ENCODE peak calls at places on chromosomes 16 and 17, in seven cellular contexts. X is HepG2, M is K562, B is GM12878, H is HCT116, Q is SK-N-SH, C is H1. T is an unnamed sample.

GRCh38 chr17:78409191-78409621 is 30.8 kb downstream of the PGS1 start:
- DNase-seq in Q (no peak), B (no peak), M (no peak), H (no peak), X (no peak), C (no peak), T (no peak)

GRCh38 chr17:71970312-71970711 is 150.5 kb upstream of the SOX9 start:
- DNase-seq in M (no peak), H (no peak), Q (no peak), X (no peak), B (no peak), C (no peak), T (no peak)

GRCh38 chr16:63596716-63597115 is 1525.1 kb downstream of the CDH11 start:
- DNase-seq in C (no peak), H (no peak), M (no peak), Q (no peak), X (no peak), B (no peak), T (no peak)

GRCh38 chr17:2684549-2684948 is 27.0 kb downstream of the CLUH start:
- DNase-seq in H (no peak), X (no peak), B (no peak), C (no peak), M (no peak), Q (no peak), T (no peak)

GRCh38 chr17:32936894-32937500 is 9.0 kb downstream of the TMEM98 start:
- DNase-seq in Q (peak), X (peak), B (no peak), C (peak), H (peak), M (peak), T (peak)

GRCh38 chr16:19113577-19114358 is at the start of gene ITPRIPL2:
- DNase-seq in H (peak), Q (peak), X (peak), C (no peak), M (peak), B (no peak), T (peak)

GRCh38 chr17:81409190-81409935 is 14.1 kb downstream of the BAHCC1 start:
- DNase-seq in Q (peak), X (no peak), C (no peak), B (no peak), H (no peak), M (peak), T (no peak)

GRCh38 chr16:1645914-1646525 is 32.1 kb upstream of the JPT2 start:
- DNase-seq in X (peak), C (no peak), M (peak), H (no peak), B (no peak), Q (no peak), T (peak)

GRCh38 chr17:67639555-67639954 is 78.2 kb upstream of the NOL11 start:
- DNase-seq in M (no peak), H (no peak), C (no peak), Q (no peak), B (no peak), X (peak), T (no peak)

GRCh38 chr17:33024688-33025486 is 33.2 kb downstream of the SPACA3 start:
- DNase-seq in B (no peak), M (no peak), X (no peak), H (no peak), Q (no peak), C (no peak), T (no peak)

GRCh38 chr16:9378876-9379275 is 287.4 kb downstream of the HAPSTR1 start:
- DNase-seq in X (peak), Q (no peak), H (no peak), M (no peak), C (no peak), B (no peak), T (no peak)

GRCh38 chr17:73613271-73613941 is 30.8 kb downstream of the SDK2 start:
- DNase-seq in Q (peak), M (no peak), C (peak), B (no peak), X (no peak), H (no peak), T (no peak)

GRCh38 chr16:67900156-67900555 is 7.1 kb downstream of the PSKH1 start:
- DNase-seq in H (no peak), B (no peak), M (no peak), Q (no peak), C (no peak), X (no peak), T (no peak)

GRCh38 chr17:8912060-8912981 is 44.8 kb upstream of the PIK3R6 start:
- DNase-seq in C (no peak), H (no peak), X (no peak), Q (no peak), M (no peak), B (no peak), T (no peak)

GRCh38 chr16:89880477-89881367 is 7.3 kb downstream of the TCF25 start:
- DNase-seq in X (no peak), C (no peak), H (no peak), B (no peak), Q (no peak), M (no peak), T (no peak)

GRCh38 chr16:29319726-29320125 is 86.8 kb downstream of the NPIPB11 start:
- DNase-seq in M (no peak), H (no peak), B (no peak), C (no peak), X (no peak), Q (no peak), T (no peak)

GRCh38 chr17:77602062-77602746 is 356.3 kb upstream of the TNRC6C start:
- DNase-seq in M (no peak), B (no peak), H (no peak), X (no peak), C (no peak), Q (peak), T (no peak)

GRCh38 chr17:7203391-7203790 is 16.2 kb downstream of the DLG4 start:
- DNase-seq in B (no peak), M (no peak), C (no peak), X (no peak), Q (no peak), H (no peak), T (no peak)
- TF ChIP-seq JUND in B (no peak), M (no peak), C (no peak), X (no peak), Q (no peak), H (no peak), T (no peak)

GRCh38 chr16:5033256-5034166 is at the start of gene NAGPA:
- DNase-seq in B (no peak), X (peak), Q (peak), C (peak), M (peak), H (peak), T (peak)
- TF ChIP-seq JUND in B (no peak), X (no peak), Q (no peak), C (no peak), M (peak), H (no peak), T (no peak)

GRCh38 chr17:7893226-7893880 is 4.8 kb downstream of the CHD3 start:
- DNase-seq in H (no peak), C (no peak), Q (no peak), X (no peak), B (no peak), M (no peak), T (no peak)
- TF ChIP-seq JUND in H (no peak), C (no peak), Q (no peak), X (no peak), B (no peak), M (no peak), T (no peak)

GRCh38 chr16:65024649-65025243 is 97.1 kb downstream of the CDH11 start:
- DNase-seq in M (no peak), C (no peak), B (no peak), X (no peak), H (no peak), Q (no peak), T (no peak)
- TF ChIP-seq JUND in M (no peak), C (no peak), B (no peak), X (no peak), H (no peak), Q (peak), T (no peak)

DNA sequence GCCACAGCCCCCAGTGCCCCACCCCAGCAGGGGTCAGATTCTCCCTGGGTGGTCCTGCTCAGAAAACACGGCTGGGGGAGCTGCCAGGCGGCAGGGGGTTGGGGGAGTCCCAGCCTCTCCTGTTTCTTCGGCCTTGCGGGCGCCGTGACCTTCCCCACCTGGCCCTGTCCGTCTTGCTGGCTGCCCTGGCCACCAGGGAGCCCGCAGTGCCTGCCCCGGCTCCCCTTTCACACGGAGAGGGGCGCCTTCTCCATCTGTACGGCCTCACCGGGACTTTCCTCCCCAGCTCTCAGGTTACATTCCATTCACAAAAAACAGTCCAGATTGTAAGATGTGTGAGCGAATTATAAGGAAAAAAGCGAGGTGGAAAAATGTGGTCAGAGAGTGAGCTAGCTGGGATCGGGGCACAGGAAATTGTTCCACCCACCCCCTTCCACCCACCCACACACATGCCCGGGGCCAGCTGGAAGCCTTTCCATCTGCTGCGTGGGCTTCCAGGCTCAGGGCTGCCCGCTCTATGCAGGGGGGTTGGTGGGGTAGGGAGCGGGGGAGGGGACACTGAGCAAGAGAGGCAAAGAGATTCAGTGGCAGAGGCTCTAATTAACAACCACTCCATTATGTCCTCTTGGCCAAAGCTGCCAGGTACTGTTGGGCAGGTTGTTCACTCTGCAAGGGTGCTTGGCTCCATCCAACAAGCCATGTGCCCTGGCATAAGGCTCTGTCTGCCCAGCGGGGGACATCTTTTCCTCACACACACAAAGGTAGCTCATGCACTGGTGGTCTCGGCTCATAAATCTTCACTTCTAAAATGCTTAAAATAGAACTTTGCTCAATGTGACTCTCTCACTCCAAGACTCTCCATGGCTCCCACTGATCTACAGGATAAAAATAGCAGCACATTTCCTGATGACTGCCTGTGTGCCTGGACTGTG is 14.7 kb upstream of the CIBAR2 start:
- DNase-seq in H (no peak), X (no peak), Q (peak), M (peak), B (no peak), C (no peak), T (no peak)
- TF ChIP-seq JUND in H (no peak), X (no peak), Q (no peak), M (no peak), B (no peak), C (no peak), T (no peak)

GRCh38 chr16:46762583-46762982 is 14.4 kb upstream of the MYLK3 start:
- DNase-seq in X (no peak), C (no peak), H (no peak), Q (no peak), B (no peak), M (no peak), T (peak)
- TF ChIP-seq JUND in X (no peak), C (no peak), H (no peak), Q (no peak), B (no peak), M (no peak), T (no peak)

T was measured in T47D.